ENCODE peak calls at places on chromosomes 11 and 22, in four cellular contexts. K is activated effector memory CD4-positive, alpha-beta T cell treated with anti-CD3 and anti-CD28 coated beads, Interleukin-2, amount 50 U/mL, for 16 hours; G is stimulated activated CD8-positive, alpha-beta memory T cell treated with anti-CD3 and anti-CD28 coated beads, Interleukin-15, amount 100 ng/mL, for 1 hour; V is body of pancreas. Q is an unnamed sample.

GRCh38 chr11:131816046-131816445 is 445.6 kb downstream of the NTM start:
- DNase-seq in K (no peak), G (no peak), V (no peak), Q (peak; percentile 22)

GRCh38 chr22:30922151-30922611 is 46.4 kb downstream of the MORC2 start:
- DNase-seq in K (peak; percentile 93), G (peak; percentile 68), V (peak; percentile 73), Q (no peak)

GRCh38 chr11:13349581-13349980 is 72.0 kb downstream of the BMAL1 start:
- DNase-seq in K (no peak), G (no peak), V (no peak), Q (no peak)

GRCh38 chr11:16812274-16812673 is 73.8 kb downstream of the C11orf58 start:
- DNase-seq in K (no peak), G (no peak), V (no peak), Q (peak; percentile 23)

GRCh38 chr22:21755855-21756284 is 20.3 kb upstream of the YPEL1 start:
- DNase-seq in K (no peak), G (no peak), V (no peak), Q (no peak)

GRCh38 chr11:111446404-111447152 is 65.6 kb downstream of the BTG4 start:
- DNase-seq in K (peak; percentile 88), G (peak; percentile 43), V (peak; percentile 72), Q (peak; percentile 90)

GRCh38 chr11:15613231-15613630 is 498.5 kb downstream of the INSC start:
- DNase-seq in K (no peak), G (no peak), V (no peak), Q (no peak)

GRCh38 chr11:107457205-107457557 is 444 bp downstream of the CWF19L2 start:
- DNase-seq in K (no peak), G (no peak), V (no peak), Q (peak; percentile 17)

GRCh38 chr11:3046190-3046589 is 11.0 kb downstream of the CARS1 start:
- DNase-seq in K (no peak), G (no peak), V (no peak), Q (no peak)

GRCh38 chr11:128862913-128863660 is 4.0 kb downstream of the KCNJ1 start:
- DNase-seq in K (no peak), G (no peak), V (no peak), Q (no peak)

GRCh38 chr11:3189886-3190583 is 24.9 kb upstream of the OSBPL5 start:
- DNase-seq in K (peak; percentile 37), G (no peak), V (no peak), Q (no peak)

GRCh38 chr11:106925245-106925644 is 93.0 kb downstream of the GUCY1A2 start:
- DNase-seq in K (no peak), G (no peak), V (no peak), Q (no peak)

GRCh38 chr11:35029979-35030378 is 109.0 kb upstream of the CD44 start:
- DNase-seq in K (peak; percentile 73), G (no peak), V (no peak), Q (no peak)

GRCh38 chr22:19290400-19291217 is 910 bp downstream of the CLTCL1 start:
- DNase-seq in K (no peak), G (no peak), V (peak; percentile 16), Q (no peak)

GRCh38 chr11:76314741-76315090 is 66.2 kb downstream of the THAP12 start:
- DNase-seq in K (no peak), G (no peak), V (no peak), Q (no peak)

GRCh38 chr11:30196400-30197206 is 34.2 kb upstream of the FSHB start:
- DNase-seq in K (peak; percentile 71), G (peak; percentile 5), V (peak; percentile 72), Q (peak; percentile 82)

GRCh38 chr11:47464479-47464878 is 15.5 kb upstream of the RAPSN start:
- DNase-seq in K (peak; percentile 17), G (no peak), V (no peak), Q (no peak)

GRCh38 chr11:1652778-1653540 is 23.4 kb downstream of the KRTAP5-5 start:
- DNase-seq in K (peak; percentile 93), G (peak; percentile 64), V (peak; percentile 78), Q (peak; percentile 85)

GRCh38 chr11:477042-477715 is 27.1 kb downstream of the PTDSS2 start:
- DNase-seq in K (no peak), G (no peak), V (no peak), Q (no peak)

GRCh38 chr11:35082322-35083180 is 56.4 kb upstream of the CD44 start:
- DNase-seq in K (peak; percentile 91), G (peak; percentile 58), V (peak; percentile 58), Q (peak; percentile 26)

GRCh38 chr11:11481371-11481770 is 128.3 kb upstream of the CSNK2A3 start:
- DNase-seq in K (no peak), G (no peak), V (no peak), Q (no peak)

Q was measured in hepatocyte.